ENCODE peak calls at places on chromosomes 3 and 15, in five cellular contexts. U is uterus, C is astrocyte of the cerebellum, R is gastrocnemius medialis, F is Peyer's patch. J is an unnamed sample.

GRCh38 chr3:65685621-65686020 is 353.1 kb downstream of the MAGI1 start:
- DNase-seq in U (no peak), C (no peak), R (no peak), F (no peak), J (peak)

GRCh38 chr3:141776885-141777284 is 13.7 kb downstream of the GRK7 start:
- DNase-seq in U (no peak), C (no peak), R (no peak), F (no peak), J (no peak)

GRCh38 chr15:29986946-29987345 is 95.8 kb upstream of the GOLGA8J start:
- DNase-seq in U (no peak), C (no peak), R (no peak), F (no peak), J (no peak)

GRCh38 chr15:100350434-100351226 is 8.9 kb upstream of the ADAMTS17 start:
- DNase-seq in U (peak), C (no peak), R (no peak), F (no peak), J (peak)

GRCh38 chr3:29950232-29950631 is 656.2 kb upstream of the TGFBR2 start:
- DNase-seq in U (no peak), C (no peak), R (no peak), F (no peak), J (no peak)

GRCh38 chr15:74264081-74264501 is 28.0 kb downstream of the CCDC33 start:
- DNase-seq in U (no peak), C (no peak), R (no peak), F (no peak), J (no peak)

GRCh38 chr3:129003578-129004112 is 2.5 kb downstream of the EFCC1 start:
- DNase-seq in U (no peak), C (no peak), R (no peak), F (no peak), J (no peak)

GRCh38 chr3:129934234-129935123 is 40.0 kb upstream of the TRH start:
- DNase-seq in U (peak), C (peak), R (no peak), F (no peak), J (no peak)

GRCh38 chr15:92619380-92620101 is 36.0 kb downstream of the FAM174B start:
- DNase-seq in U (peak), C (peak), R (peak), F (no peak), J (peak)

GRCh38 chr15:101013151-101013550 is 94.0 kb downstream of the LRRK1 start:
- DNase-seq in U (no peak), C (no peak), R (no peak), F (no peak), J (no peak)

GRCh38 chr15:49383266-49383665 is 39.8 kb upstream of the FGF7 start:
- DNase-seq in U (no peak), C (no peak), R (no peak), F (no peak), J (no peak)

GRCh38 chr15:36879568-36880225 is 220.7 kb downstream of the MEIS2 start:
- DNase-seq in U (no peak), C (no peak), R (no peak), F (no peak), J (no peak)

GRCh38 chr3:46566040-46566631 is at the start of gene LRRC2:
- DNase-seq in U (peak), C (peak), R (peak), F (no peak), J (no peak)

GRCh38 chr15:88610756-88611231 is 10.3 kb upstream of the AEN start:
- DNase-seq in U (no peak), C (no peak), R (no peak), F (no peak), J (no peak)
- TF ChIP-seq CTCF in U (no peak), C (peak), R (no peak), F (no peak), J (peak)

GRCh38 chr15:45187578-45187893 is 230 bp downstream of the SHF start:
- DNase-seq in U (no peak), C (no peak), R (no peak), F (no peak), J (no peak)

GRCh38 chr15:45186771-45187577 is 792 bp downstream of the SHF start:
- DNase-seq in U (no peak), C (no peak), R (no peak), F (no peak), J (no peak)

GRCh38 chr15:45185903-45186770 is 1.6 kb downstream of the SHF start:
- DNase-seq in U (no peak), C (no peak), R (no peak), F (no peak), J (no peak)

GRCh38 chr15:45185069-45185779 is 2.5 kb downstream of the SHF start:
- DNase-seq in U (no peak), C (no peak), R (no peak), F (no peak), J (no peak)

GRCh38 chr15:45187894-45188830 is at the start of gene SHF:
- DNase-seq in U (peak), C (no peak), R (no peak), F (peak), J (no peak)
- TF ChIP-seq CTCF in U (no peak), C (no peak), R (no peak), F (no peak), J (no peak)

GRCh38 chr3:164679245-164679644 is 399.1 kb downstream of the SI start:
- DNase-seq in U (no peak), C (no peak), R (no peak), F (no peak), J (no peak)

GRCh38 chr3:164677317-164677716 is 401.0 kb downstream of the SI start:
- DNase-seq in U (no peak), C (no peak), R (no peak), F (no peak), J (no peak)

GRCh38 chr3:164673738-164674137 is 404.6 kb downstream of the SI start:
- DNase-seq in U (no peak), C (no peak), R (no peak), F (no peak), J (no peak)
- TF ChIP-seq CTCF in U (no peak), C (no peak), R (no peak), F (no peak), J (no peak)

GRCh38 chr3:9951962-9952805 is at the start of gene PRRT3:
- DNase-seq in U (no peak), C (no peak), R (peak), F (peak), J (no peak)

GRCh38 chr3:9955067-9955502 is 2.9 kb upstream of the PRRT3 start:
- DNase-seq in U (no peak), C (no peak), R (peak), F (no peak), J (no peak)

GRCh38 chr3:9951598-9951961 is 628 bp downstream of the PRRT3 start:
- DNase-seq in U (no peak), C (no peak), R (no peak), F (no peak), J (no peak)

GRCh38 chr3:9955611-9956352 is 3.6 kb upstream of the PRRT3 start:
- DNase-seq in U (no peak), C (no peak), R (peak), F (no peak), J (no peak)

GRCh38 chr3:9957214-9957613 is 5.0 kb upstream of the PRRT3 start:
- DNase-seq in U (no peak), C (no peak), R (no peak), F (no peak), J (no peak)
- TF ChIP-seq CTCF in U (no peak), C (no peak), R (no peak), F (no peak), J (no peak)

DNA sequence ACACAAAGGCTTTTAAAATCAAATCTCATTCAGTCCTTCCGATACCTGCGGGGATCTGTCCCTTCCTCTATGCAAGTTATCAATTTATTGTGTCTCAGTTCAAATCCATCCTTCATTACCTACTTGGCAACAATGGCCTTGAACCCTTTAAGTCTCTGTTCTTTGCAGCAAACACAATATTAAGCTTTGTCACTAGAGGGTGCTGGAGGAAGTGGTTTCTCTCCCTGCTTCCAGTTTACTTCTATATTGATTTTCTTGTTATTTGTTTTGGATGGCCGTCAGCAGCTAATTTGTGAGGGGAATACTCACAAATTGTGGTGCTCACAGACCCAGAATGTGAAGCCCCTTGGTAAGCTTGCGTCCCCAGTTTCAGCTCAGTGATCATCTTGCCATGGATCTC is 278.3 kb downstream of the FGF12 start:
- DNase-seq in U (no peak), C (no peak), R (no peak), F (no peak), J (no peak)
- TF ChIP-seq CTCF in U (no peak), C (peak), R (no peak), F (no peak), J (no peak)

GRCh38 chr3:157156844-157157635 is 2.9 kb downstream of the CCNL1 start:
- DNase-seq in U (no peak), C (no peak), R (no peak), F (no peak), J (no peak)

GRCh38 chr3:157157836-157158235 is 2.1 kb downstream of the CCNL1 start:
- DNase-seq in U (no peak), C (no peak), R (no peak), F (no peak), J (no peak)

GRCh38 chr3:157160652-157161480 is 919 bp upstream of the CCNL1 start:
- DNase-seq in U (peak), C (peak), R (peak), F (peak), J (peak)

GRCh38 chr3:157159037-157159761 is 748 bp downstream of the CCNL1 start:
- DNase-seq in U (peak), C (no peak), R (peak), F (peak), J (no peak)

DNA sequence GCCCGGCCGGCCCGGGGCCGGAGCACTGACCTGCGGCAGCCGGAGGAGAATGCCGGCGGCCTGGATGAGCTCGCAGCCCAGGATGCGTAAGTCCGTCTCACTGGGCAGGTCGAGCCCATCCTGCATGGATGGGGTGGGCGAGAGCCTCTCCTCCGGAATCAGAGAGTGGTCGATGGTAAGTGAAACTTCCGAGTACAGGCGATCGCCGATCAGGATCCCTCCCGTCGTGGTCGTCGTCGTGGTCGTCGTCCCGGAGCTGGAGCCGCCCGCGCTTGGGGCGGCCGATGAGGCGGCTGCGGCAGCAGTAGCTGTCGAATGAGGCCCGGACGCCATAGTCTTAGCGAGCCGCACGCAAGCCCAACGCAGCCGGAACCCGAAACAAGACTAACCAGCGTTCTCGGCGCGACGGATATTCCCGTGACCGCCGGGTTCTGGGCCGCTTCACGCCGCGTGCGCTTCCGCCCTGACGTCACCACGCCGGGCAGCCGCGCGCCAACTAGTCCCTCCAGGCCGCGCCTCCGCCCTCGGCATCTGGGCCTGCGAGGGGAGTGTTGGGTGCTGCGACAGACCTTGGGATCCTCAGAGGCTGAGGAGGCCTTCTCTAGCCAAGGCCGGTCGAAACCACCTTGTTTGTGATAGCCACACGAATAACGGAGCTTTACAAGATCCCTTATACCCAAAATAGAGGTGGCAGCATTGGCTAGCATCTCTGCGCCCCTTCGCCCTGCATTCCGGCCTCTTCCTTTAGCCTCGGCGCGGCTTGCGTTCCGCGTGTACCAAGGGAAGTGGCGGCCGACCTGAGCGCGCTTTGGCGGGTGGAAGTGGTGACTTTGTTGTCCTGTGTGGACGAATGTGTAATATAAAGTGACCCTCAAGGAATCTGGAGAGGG is at the start of gene CCNL1:
- DNase-seq in U (peak), C (peak), R (peak), F (peak), J (peak)
- TF ChIP-seq CTCF in U (no peak), C (no peak), R (peak), F (peak), J (no peak)